ENCODE peak calls at places on chromosomes 7 and 10, in four cellular contexts. R is H9, A is mesendoderm, C is H1. Q is an unnamed sample. For H3K79me2, the result is how much of the 10 kb centered on the place peaks cover.

GRCh38 chr7:124898523-124898922 is 31.1 kb downstream of the POT1 start:
- DNase-seq in R (no peak), C (no peak), A (no peak), Q (no peak)

GRCh38 chr10:93138113-93138870 is 64.6 kb downstream of the CYP26A1 start:
- DNase-seq in A (no peak), C (no peak), R (no peak), Q (peak)

GRCh38 chr7:155422151-155422550 is 35.8 kb upstream of the EN2 start:
- DNase-seq in A (no peak), R (no peak), C (no peak), Q (no peak)

GRCh38 chr7:21393937-21394336 is 33.9 kb upstream of the SP4 start:
- DNase-seq in A (no peak), R (no peak), C (no peak), Q (no peak)

GRCh38 chr10:109894516-109894915 is 28.8 kb downstream of the XPNPEP1 start:
- DNase-seq in A (no peak), C (no peak), R (peak), Q (no peak)

GRCh38 chr10:68561804-68562649 is 1.9 kb downstream of the TET1 start:
- DNase-seq in R (peak), A (peak), C (no peak), Q (no peak)

GRCh38 chr7:18780266-18780665 is 284.7 kb downstream of the HDAC9 start:
- DNase-seq in C (no peak), A (no peak), R (no peak), Q (no peak)

GRCh38 chr7:123929107-123929506 is 4.1 kb downstream of the SPAM1 start:
- DNase-seq in C (no peak), A (peak), R (no peak), Q (peak)

GRCh38 chr7:151436446-151437162 is 3.3 kb downstream of the CRYGN start:
- DNase-seq in R (no peak), C (no peak), A (no peak), Q (peak)

GRCh38 chr10:63054889-63055606 is 78.1 kb upstream of the NRBF2 start:
- DNase-seq in C (no peak), A (no peak), R (no peak), Q (no peak)

GRCh38 chr10:47344996-47345870 is 2.9 kb upstream of the RBP3 start:
- DNase-seq in A (no peak), R (no peak), C (no peak), Q (no peak)

GRCh38 chr10:49091450-49092210 is 23.7 kb downstream of the VSTM4 start:
- DNase-seq in R (no peak), C (no peak), A (no peak), Q (no peak)

GRCh38 chr10:131847241-131847783 is 53.5 kb upstream of the PPP2R2D start:
- DNase-seq in R (peak), A (no peak), C (no peak), Q (no peak)

GRCh38 chr10:70956029-70956759 is 67.8 kb upstream of the PCBD1 start:
- DNase-seq in C (no peak), R (peak), A (peak), Q (peak)

GRCh38 chr10:62040896-62041295 is 139.4 kb downstream of the ARID5B start:
- DNase-seq in R (no peak), C (no peak), A (no peak), Q (no peak)

GRCh38 chr10:94500063-94500462 is 45.5 kb upstream of the HELLS start:
- DNase-seq in A (peak), C (no peak), R (no peak), Q (peak)

GRCh38 chr7:20329389-20330175 is 1.1 kb upstream of the ITGB8 start:
- DNase-seq in C (no peak), R (peak), A (peak), Q (peak)

GRCh38 chr10:118948784-118949183 is 80.7 kb upstream of the NANOS1 start:
- DNase-seq in R (peak), A (no peak), C (no peak), Q (no peak)

GRCh38 chr7:67854784-67855183 is 858.2 kb downstream of the TYW1 start:
- DNase-seq in C (no peak), R (no peak), A (no peak), Q (no peak)

GRCh38 chr10:18523858-18524257 is 127.5 kb downstream of the NSUN6 start:
- DNase-seq in A (no peak), C (no peak), R (no peak), Q (no peak)

GRCh38 chr7:37756797-37757551 is 73.4 kb downstream of the GPR141 start:
- DNase-seq in C (no peak), R (no peak), A (no peak), Q (peak)

GRCh38 chr7:41046221-41046761 is 656.6 kb downstream of the INHBA start:
- DNase-seq in R (no peak), C (no peak), A (peak), Q (no peak)

GRCh38 chr7:2217206-2217605 is 15.5 kb downstream of the MAD1L1 start:
- DNase-seq in A (no peak), C (no peak), R (no peak), Q (no peak)

GRCh38 chr7:113404245-113404644 is 285.9 kb upstream of the SMIM30 start:
- DNase-seq in R (peak), C (peak), A (peak), Q (no peak)

GRCh38 chr7:79182283-79182682 is 271.2 kb downstream of the MAGI2 start:
- DNase-seq in C (no peak), R (no peak), A (no peak), Q (no peak)

GRCh38 chr7:110841840-110842579 is 248.9 kb upstream of the LRRN3 start:
- DNase-seq in C (no peak), R (no peak), A (no peak), Q (no peak)

GRCh38 chr7:110839866-110840265 is 251.1 kb upstream of the LRRN3 start:
- DNase-seq in A (peak), R (no peak), C (no peak), Q (no peak)

GRCh38 chr7:110842796-110843195 is 248.1 kb upstream of the LRRN3 start:
- DNase-seq in C (no peak), R (no peak), A (no peak), Q (no peak)
- H3K4ac ChIP-seq in C (no peak), R (no peak), A (no peak), Q (no peak)

GRCh38 chr7:101891936-101892640 is 74.7 kb downstream of the CUX1 start:
- DNase-seq in R (no peak), C (no peak), A (no peak), Q (no peak)

GRCh38 chr7:101891124-101891523 is 73.7 kb downstream of the CUX1 start:
- DNase-seq in R (no peak), C (no peak), A (no peak), Q (no peak)

GRCh38 chr7:101896312-101896711 is 78.9 kb downstream of the CUX1 start:
- DNase-seq in A (no peak), C (no peak), R (no peak), Q (no peak)

GRCh38 chr7:101890666-101891065 is 73.2 kb downstream of the CUX1 start:
- DNase-seq in A (no peak), C (no peak), R (no peak), Q (no peak)

DNA sequence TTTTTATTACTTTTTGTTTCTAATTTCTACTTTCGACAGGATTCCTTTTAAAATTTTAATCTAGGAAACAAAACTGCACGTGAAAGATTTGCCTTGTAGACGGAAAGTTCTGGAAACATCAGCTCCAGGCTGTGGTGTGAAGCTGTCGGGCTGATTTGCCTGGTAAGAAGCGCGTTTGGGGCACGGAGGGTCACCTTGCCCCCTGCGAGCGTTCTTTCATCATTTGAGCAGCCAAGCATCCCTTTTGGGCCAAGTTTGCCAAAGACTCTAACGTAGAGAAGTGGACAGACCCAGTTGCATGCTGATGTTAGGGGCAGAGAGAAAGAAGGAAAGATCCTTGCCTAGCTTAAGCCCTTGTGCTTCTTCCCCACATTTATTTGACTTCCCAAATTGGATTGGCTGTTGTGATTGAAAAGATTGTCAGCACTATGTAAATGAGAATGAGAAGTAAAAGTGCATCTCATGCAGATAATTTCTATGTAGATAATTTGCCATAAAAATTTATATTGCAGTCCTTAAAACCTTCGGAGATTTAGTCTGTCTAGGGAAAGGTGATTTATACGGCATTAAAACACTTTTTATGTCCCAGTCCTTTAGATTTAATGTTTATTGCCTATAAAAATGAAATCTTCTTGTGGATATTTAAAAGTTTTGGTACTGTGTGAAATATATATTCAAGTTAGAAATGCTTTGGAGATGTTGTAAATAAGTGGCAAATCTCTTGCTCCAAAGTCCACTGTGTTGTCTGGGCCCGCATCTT is 76.1 kb downstream of the CUX1 start:
- DNase-seq in C (no peak), A (no peak), R (no peak), Q (no peak)
- H3K79me2 ChIP-seq in C (half or more), A (half or more), R (under half), Q (under half)

GRCh38 chr7:133081119-133081604 is 728 bp downstream of the CHCHD3 start:
- DNase-seq in C (no peak), A (peak), R (no peak), Q (peak)
- H3K4ac ChIP-seq in C (peak), A (no peak), R (no peak), Q (peak)

DNA sequence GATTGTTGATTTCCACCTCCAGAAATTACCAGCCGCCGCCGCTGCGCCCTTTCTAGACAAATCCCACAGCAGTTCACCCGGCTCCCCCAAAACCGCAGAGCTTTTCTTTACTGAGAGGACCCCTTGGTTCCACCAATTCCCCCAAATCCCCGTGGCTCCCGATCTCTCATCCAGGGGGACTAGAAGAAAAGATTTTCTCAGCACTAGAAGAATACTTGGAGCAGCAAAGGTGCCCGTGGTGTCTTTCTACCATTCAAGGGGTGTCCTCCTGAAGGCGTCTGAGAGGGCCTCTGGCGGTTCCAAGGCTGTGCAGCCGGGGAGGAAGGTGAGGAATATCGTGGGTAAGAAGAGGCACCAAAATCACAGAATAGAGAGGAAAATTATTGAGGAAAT is 13.5 kb upstream of the HOXA2 start:
- DNase-seq in C (no peak), R (no peak), A (no peak), Q (no peak)
- H3K79me2 ChIP-seq in C (under half), R (under half), A (under half), Q (under half)

GRCh38 chr7:143384148-143384547 is 3.0 kb downstream of the ZYX start:
- DNase-seq in C (no peak), R (no peak), A (no peak), Q (no peak)

GRCh38 chr7:143382126-143382790 is 1.1 kb downstream of the ZYX start:
- DNase-seq in A (no peak), C (no peak), R (no peak), Q (no peak)

GRCh38 chr7:143382791-143383641 is 1.9 kb downstream of the ZYX start:
- DNase-seq in R (peak), C (no peak), A (no peak), Q (no peak)

GRCh38 chr7:143384741-143385631 is 3.8 kb downstream of the ZYX start:
- DNase-seq in A (no peak), C (no peak), R (peak), Q (no peak)

GRCh38 chr7:143383642-143383957 is 2.5 kb downstream of the ZYX start:
- DNase-seq in A (no peak), C (no peak), R (no peak), Q (no peak)
- H3K4ac ChIP-seq in A (no peak), C (no peak), R (no peak), Q (peak)

GRCh38 chr10:74836855-74837254 is 10.5 kb downstream of the KAT6B start:
- DNase-seq in A (no peak), C (no peak), R (no peak), Q (no peak)
- H3K79me2 ChIP-seq in A (under half), C (half or more), R (under half), Q (under half)

GRCh38 chr10:21507066-21507669 is 18.3 kb downstream of the SKIDA1 start:
- DNase-seq in R (no peak), A (peak), C (no peak), Q (no peak)
- H3K4ac ChIP-seq in R (no peak), A (peak), C (peak), Q (no peak)